ENCODE peak calls at places on chromosomes 6 and 20, in eight cellular contexts. One of them, this sample, is unnamed.

GRCh38 chr20:35192071-35192872 is 20.4 kb downstream of the PROCR start:
- DNase-seq in heart left ventricle: no peak
- DNase-seq in AG04449: no peak
- DNase-seq in neural progenitor cell: no peak
- DNase-seq in stomach: no peak
- DNase-seq in fibroblast of mammary gland: no peak
- DNase-seq in AG09309: no peak
- DNase-seq in epithelial cell of esophagus: peak
- DNase-seq in this sample: no peak

GRCh38 chr6:112951829-112952228 is 604.7 kb downstream of the RFPL4B start:
- DNase-seq in neural progenitor cell: no peak
- DNase-seq in AG04449: no peak
- DNase-seq in epithelial cell of esophagus: peak
- DNase-seq in AG09309: no peak
- DNase-seq in stomach: no peak
- DNase-seq in heart left ventricle: no peak
- DNase-seq in fibroblast of mammary gland: no peak
- DNase-seq in this sample: peak

GRCh38 chr20:40551125-40551530 is 137.9 kb downstream of the MAFB start:
- DNase-seq in AG04449: no peak
- DNase-seq in heart left ventricle: no peak
- DNase-seq in neural progenitor cell: no peak
- DNase-seq in stomach: no peak
- DNase-seq in fibroblast of mammary gland: peak
- DNase-seq in AG09309: no peak
- DNase-seq in epithelial cell of esophagus: no peak
- DNase-seq in this sample: no peak

GRCh38 chr6:40907198-40907701 is 131.8 kb downstream of the UNC5CL start:
- DNase-seq in neural progenitor cell: no peak
- DNase-seq in stomach: peak
- DNase-seq in heart left ventricle: no peak
- DNase-seq in epithelial cell of esophagus: peak
- DNase-seq in AG04449: no peak
- DNase-seq in AG09309: no peak
- DNase-seq in fibroblast of mammary gland: peak
- DNase-seq in this sample: no peak

GRCh38 chr6:168666751-168667427 is 225.9 kb downstream of the SMOC2 start:
- DNase-seq in AG04449: no peak
- DNase-seq in stomach: no peak
- DNase-seq in heart left ventricle: no peak
- DNase-seq in epithelial cell of esophagus: peak
- DNase-seq in neural progenitor cell: no peak
- DNase-seq in AG09309: no peak
- DNase-seq in fibroblast of mammary gland: no peak
- DNase-seq in this sample: no peak

GRCh38 chr20:58623579-58624473 is 27.3 kb upstream of the STX16 start:
- DNase-seq in AG04449: peak
- DNase-seq in neural progenitor cell: no peak
- DNase-seq in epithelial cell of esophagus: peak
- DNase-seq in heart left ventricle: peak
- DNase-seq in stomach: no peak
- DNase-seq in fibroblast of mammary gland: peak
- DNase-seq in AG09309: peak
- DNase-seq in this sample: peak

GRCh38 chr6:143400258-143401059 is 50.0 kb downstream of the ADAT2 start:
- DNase-seq in heart left ventricle: no peak
- DNase-seq in neural progenitor cell: no peak
- DNase-seq in AG09309: no peak
- DNase-seq in fibroblast of mammary gland: no peak
- DNase-seq in stomach: peak
- DNase-seq in AG04449: no peak
- DNase-seq in epithelial cell of esophagus: peak
- DNase-seq in this sample: no peak

GRCh38 chr6:87281426-87281825 is 41.0 kb upstream of the SMIM8 start:
- DNase-seq in epithelial cell of esophagus: no peak
- DNase-seq in AG04449: no peak
- DNase-seq in fibroblast of mammary gland: no peak
- DNase-seq in stomach: no peak
- DNase-seq in AG09309: no peak
- DNase-seq in neural progenitor cell: peak
- DNase-seq in heart left ventricle: no peak
- DNase-seq in this sample: no peak

GRCh38 chr6:156963712-156964700 is 186.8 kb downstream of the ARID1B start:
- DNase-seq in fibroblast of mammary gland: peak
- DNase-seq in stomach: no peak
- DNase-seq in neural progenitor cell: no peak
- DNase-seq in epithelial cell of esophagus: peak
- DNase-seq in heart left ventricle: no peak
- DNase-seq in AG09309: no peak
- DNase-seq in AG04449: no peak
- DNase-seq in this sample: peak

GRCh38 chr6:41937881-41938574 is 3.6 kb downstream of the CCND3 start:
- DNase-seq in fibroblast of mammary gland: no peak
- DNase-seq in stomach: no peak
- DNase-seq in AG09309: no peak
- DNase-seq in AG04449: no peak
- DNase-seq in epithelial cell of esophagus: no peak
- DNase-seq in neural progenitor cell: no peak
- DNase-seq in heart left ventricle: peak
- DNase-seq in this sample: peak

GRCh38 chr6:3201388-3201787 is 26.1 kb downstream of the TUBB2B start:
- DNase-seq in fibroblast of mammary gland: no peak
- DNase-seq in heart left ventricle: no peak
- DNase-seq in neural progenitor cell: no peak
- DNase-seq in stomach: no peak
- DNase-seq in epithelial cell of esophagus: no peak
- DNase-seq in AG04449: no peak
- DNase-seq in AG09309: no peak
- DNase-seq in this sample: no peak

GRCh38 chr20:31859998-31860380 is 10.3 kb downstream of the DUSP15 start:
- DNase-seq in heart left ventricle: no peak
- DNase-seq in AG09309: no peak
- DNase-seq in fibroblast of mammary gland: no peak
- DNase-seq in neural progenitor cell: no peak
- DNase-seq in epithelial cell of esophagus: no peak
- DNase-seq in AG04449: no peak
- DNase-seq in stomach: no peak
- DNase-seq in this sample: no peak

GRCh38 chr6:5098501-5099270 is 13.5 kb downstream of the PPP1R3G start:
- DNase-seq in fibroblast of mammary gland: no peak
- DNase-seq in neural progenitor cell: no peak
- DNase-seq in stomach: no peak
- DNase-seq in AG04449: no peak
- DNase-seq in AG09309: no peak
- DNase-seq in heart left ventricle: no peak
- DNase-seq in epithelial cell of esophagus: no peak
- DNase-seq in this sample: no peak

GRCh38 chr6:137811121-137811911 is 55.7 kb upstream of the TNFAIP3 start:
- DNase-seq in AG09309: peak
- DNase-seq in neural progenitor cell: peak
- DNase-seq in fibroblast of mammary gland: peak
- DNase-seq in epithelial cell of esophagus: peak
- DNase-seq in heart left ventricle: peak
- DNase-seq in stomach: peak
- DNase-seq in AG04449: peak
- DNase-seq in this sample: peak

GRCh38 chr6:157012355-157012754 is 235.2 kb downstream of the ARID1B start:
- DNase-seq in fibroblast of mammary gland: no peak
- DNase-seq in epithelial cell of esophagus: no peak
- DNase-seq in AG04449: no peak
- DNase-seq in neural progenitor cell: no peak
- DNase-seq in AG09309: no peak
- DNase-seq in heart left ventricle: no peak
- DNase-seq in stomach: no peak
- DNase-seq in this sample: no peak

GRCh38 chr6:41586564-41586963 is 40.4 kb downstream of the FOXP4 start:
- DNase-seq in fibroblast of mammary gland: no peak
- DNase-seq in AG04449: no peak
- DNase-seq in stomach: no peak
- DNase-seq in neural progenitor cell: no peak
- DNase-seq in AG09309: no peak
- DNase-seq in heart left ventricle: no peak
- DNase-seq in epithelial cell of esophagus: no peak
- DNase-seq in this sample: no peak

GRCh38 chr6:10395171-10395945 is 19.5 kb downstream of the TFAP2A start:
- DNase-seq in fibroblast of mammary gland: no peak
- DNase-seq in epithelial cell of esophagus: peak
- DNase-seq in stomach: no peak
- DNase-seq in AG09309: no peak
- DNase-seq in heart left ventricle: no peak
- DNase-seq in neural progenitor cell: peak
- DNase-seq in AG04449: no peak
- DNase-seq in this sample: no peak

GRCh38 chr6:5728726-5729434 is 277.8 kb downstream of the NRN1 start:
- DNase-seq in fibroblast of mammary gland: peak
- DNase-seq in epithelial cell of esophagus: peak
- DNase-seq in heart left ventricle: no peak
- DNase-seq in AG09309: no peak
- DNase-seq in neural progenitor cell: no peak
- DNase-seq in stomach: no peak
- DNase-seq in AG04449: no peak
- DNase-seq in this sample: no peak

GRCh38 chr6:117167520-117168271 is 97.7 kb upstream of the VGLL2 start:
- DNase-seq in heart left ventricle: no peak
- DNase-seq in neural progenitor cell: peak
- DNase-seq in fibroblast of mammary gland: no peak
- DNase-seq in AG04449: no peak
- DNase-seq in stomach: no peak
- DNase-seq in epithelial cell of esophagus: peak
- DNase-seq in AG09309: no peak
- DNase-seq in this sample: no peak

GRCh38 chr6:121647905-121648304 is 212.5 kb downstream of the GJA1 start:
- DNase-seq in AG09309: no peak
- DNase-seq in AG04449: no peak
- DNase-seq in fibroblast of mammary gland: peak
- DNase-seq in epithelial cell of esophagus: peak
- DNase-seq in stomach: no peak
- DNase-seq in neural progenitor cell: no peak
- DNase-seq in heart left ventricle: no peak
- DNase-seq in this sample: peak

GRCh38 chr20:57574954-57575353 is 14.0 kb downstream of the PCK1 start:
- DNase-seq in neural progenitor cell: no peak
- DNase-seq in epithelial cell of esophagus: no peak
- DNase-seq in fibroblast of mammary gland: no peak
- DNase-seq in AG04449: no peak
- DNase-seq in stomach: no peak
- DNase-seq in AG09309: no peak
- DNase-seq in heart left ventricle: no peak
- DNase-seq in this sample: no peak

GRCh38 chr20:32522775-32523612 is 62.1 kb downstream of the NOL4L start:
- DNase-seq in AG09309: no peak
- DNase-seq in epithelial cell of esophagus: peak
- DNase-seq in fibroblast of mammary gland: no peak
- DNase-seq in heart left ventricle: no peak
- DNase-seq in neural progenitor cell: no peak
- DNase-seq in AG04449: no peak
- DNase-seq in stomach: no peak
- DNase-seq in this sample: no peak

DNA sequence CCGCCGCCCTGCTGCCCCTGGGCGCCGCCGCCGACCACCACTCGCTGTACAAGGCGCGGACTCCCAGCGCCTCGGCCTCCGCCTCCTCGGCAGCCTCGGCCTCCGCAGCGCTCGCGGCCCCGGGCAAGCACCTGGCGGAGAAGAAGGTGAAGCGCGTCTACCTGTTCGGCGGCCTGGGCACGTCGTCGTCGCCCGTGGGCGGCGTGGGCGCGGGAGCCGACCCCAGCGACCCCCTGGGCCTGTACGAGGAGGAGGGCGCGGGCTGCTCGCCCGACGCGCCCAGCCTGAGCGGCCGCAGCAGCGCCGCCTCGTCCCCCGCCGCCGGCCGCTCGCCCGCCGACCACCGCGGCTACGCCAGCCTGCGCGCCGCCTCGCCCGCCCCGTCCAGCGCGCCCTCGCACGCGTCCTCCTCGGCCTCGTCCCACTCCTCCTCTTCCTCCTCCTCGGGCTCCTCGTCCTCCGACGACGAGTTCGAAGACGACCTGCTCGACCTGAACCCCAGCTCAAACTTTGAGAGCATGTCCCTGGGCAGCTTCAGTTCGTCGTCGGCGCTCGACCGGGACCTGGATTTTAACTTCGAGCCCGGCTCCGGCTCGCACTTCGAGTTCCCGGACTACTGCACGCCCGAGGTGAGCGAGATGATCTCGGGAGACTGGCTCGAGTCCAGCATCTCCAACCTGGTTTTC is 1.9 kb downstream of the SOX4 start:
- DNase-seq in AG04449: no peak
- DNase-seq in fibroblast of mammary gland: peak
- DNase-seq in heart left ventricle: peak
- DNase-seq in neural progenitor cell: peak
- DNase-seq in epithelial cell of esophagus: peak
- DNase-seq in AG09309: no peak
- DNase-seq in stomach: peak
- DNase-seq in this sample: peak
- TF ChIP-seq CTCF in AG04449: no peak
- TF ChIP-seq CTCF in fibroblast of mammary gland: no peak
- TF ChIP-seq CTCF in heart left ventricle: no peak
- TF ChIP-seq CTCF in neural progenitor cell: peak
- TF ChIP-seq CTCF in epithelial cell of esophagus: peak
- TF ChIP-seq CTCF in AG09309: no peak
- TF ChIP-seq CTCF in stomach: no peak
- TF ChIP-seq CTCF in this sample: no peak

GRCh38 chr20:52054123-52054522 is 137.5 kb downstream of the ZFP64 start:
- DNase-seq in AG04449: no peak
- DNase-seq in stomach: no peak
- DNase-seq in fibroblast of mammary gland: no peak
- DNase-seq in epithelial cell of esophagus: no peak
- DNase-seq in AG09309: no peak
- DNase-seq in heart left ventricle: no peak
- DNase-seq in neural progenitor cell: no peak
- DNase-seq in this sample: no peak
- H3K4me3 ChIP-seq in AG04449: no peak
- H3K4me3 ChIP-seq in stomach: no peak
- H3K4me3 ChIP-seq in fibroblast of mammary gland: no peak
- H3K4me3 ChIP-seq in epithelial cell of esophagus: no peak
- H3K4me3 ChIP-seq in AG09309: no peak
- H3K4me3 ChIP-seq in heart left ventricle: no peak
- H3K4me3 ChIP-seq in neural progenitor cell: no peak
- H3K4me3 ChIP-seq in this sample: no peak

GRCh38 chr6:53651764-53652401 is 13.7 kb downstream of the KLHL31 start:
- DNase-seq in stomach: peak
- DNase-seq in heart left ventricle: peak
- DNase-seq in fibroblast of mammary gland: peak
- DNase-seq in AG04449: no peak
- DNase-seq in neural progenitor cell: peak
- DNase-seq in epithelial cell of esophagus: peak
- DNase-seq in AG09309: no peak
- DNase-seq in this sample: peak
- TF ChIP-seq CTCF in stomach: peak
- TF ChIP-seq CTCF in heart left ventricle: peak
- TF ChIP-seq CTCF in fibroblast of mammary gland: no peak
- TF ChIP-seq CTCF in AG04449: peak
- TF ChIP-seq CTCF in neural progenitor cell: peak
- TF ChIP-seq CTCF in epithelial cell of esophagus: peak
- TF ChIP-seq CTCF in AG09309: peak
- TF ChIP-seq CTCF in this sample: peak

DNA sequence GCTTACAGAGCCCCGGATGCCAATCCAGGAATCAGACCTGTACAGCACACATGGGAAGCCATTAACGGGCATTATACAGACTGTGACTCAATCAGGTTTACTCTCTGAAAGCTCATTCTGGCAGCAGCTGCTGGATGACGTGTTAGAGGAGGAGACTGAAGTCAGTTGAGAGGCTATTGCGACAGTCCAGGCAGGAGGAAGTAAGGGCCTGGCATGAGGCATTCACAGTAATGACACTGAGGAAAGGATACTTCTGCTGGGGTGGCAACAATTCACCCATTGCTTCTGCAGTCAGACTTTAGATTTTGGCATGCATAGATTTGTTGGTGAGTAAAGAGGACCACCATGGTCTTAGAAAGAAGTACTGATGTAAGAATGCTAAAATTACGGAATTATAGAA is 151.0 kb upstream of the HEY2 start:
- DNase-seq in stomach: no peak
- DNase-seq in AG09309: peak
- DNase-seq in neural progenitor cell: no peak
- DNase-seq in heart left ventricle: peak
- DNase-seq in epithelial cell of esophagus: peak
- DNase-seq in AG04449: no peak
- DNase-seq in fibroblast of mammary gland: peak
- DNase-seq in this sample: peak
- H3K4me3 ChIP-seq in stomach: no peak
- H3K4me3 ChIP-seq in AG09309: no peak
- H3K4me3 ChIP-seq in neural progenitor cell: no peak
- H3K4me3 ChIP-seq in heart left ventricle: no peak
- H3K4me3 ChIP-seq in epithelial cell of esophagus: no peak
- H3K4me3 ChIP-seq in AG04449: no peak
- H3K4me3 ChIP-seq in fibroblast of mammary gland: no peak
- H3K4me3 ChIP-seq in this sample: no peak